ENCODE peak calls at places on chromosome 9, in five cellular contexts. C is stomach, R is A549, O is heart left ventricle, X is brain microvascular endothelial cell. K is an unnamed sample.
A peak's percentile ranks its signal among the peaks of the same experiment; 100 is the strongest.

GRCh38 chr9:95101326-95101725 is 216.2 kb downstream of the FANCC start:
- DNase-seq in C (no peak), R (no peak), O (no peak), X (no peak), K (no peak)

GRCh38 chr9:33440609-33441008 is 6.8 kb downstream of the AQP3 start:
- DNase-seq in C (no peak), R (no peak), O (no peak), X (no peak), K (no peak)

GRCh38 chr9:131274674-131275331 is 1.5 kb downstream of the FAM78A start:
- DNase-seq in C (no peak), R (no peak), O (peak; percentile 76), X (no peak), K (no peak)

GRCh38 chr9:121510766-121511555 is 11.3 kb upstream of the GGTA1 start:
- DNase-seq in C (no peak), R (no peak), O (peak; percentile 41), X (no peak), K (no peak)

GRCh38 chr9:99361827-99362226 is 139.7 kb downstream of the SEC61B start:
- DNase-seq in C (no peak), R (no peak), O (no peak), X (no peak), K (no peak)

GRCh38 chr9:136326061-136326776 is 1.1 kb upstream of the GPSM1 start:
- DNase-seq in C (no peak), R (no peak), O (no peak), X (peak; percentile 34), K (peak; percentile 87)

GRCh38 chr9:18185196-18185595 is 288.8 kb upstream of the ADAMTSL1 start:
- DNase-seq in C (no peak), R (no peak), O (no peak), X (no peak), K (no peak)

GRCh38 chr9:69542942-69543704 is 129.0 kb downstream of the APBA1 start:
- DNase-seq in C (no peak), R (no peak), O (peak; percentile 29), X (no peak), K (no peak)

GRCh38 chr9:95505676-95506437 is 10.9 kb downstream of the PTCH1 start:
- DNase-seq in C (peak; percentile 59), R (peak; percentile 42), O (peak; percentile 65), X (no peak), K (no peak)

GRCh38 chr9:78921341-78921740 is 624.4 kb downstream of the PSAT1 start:
- DNase-seq in C (no peak), R (no peak), O (no peak), X (peak; percentile 18), K (no peak)

GRCh38 chr9:136198605-136199083 is 6.3 kb downstream of the LHX3 start:
- DNase-seq in C (no peak), R (no peak), O (no peak), X (no peak), K (no peak)

GRCh38 chr9:111851536-111851935 is 45.1 kb upstream of the UGCG start:
- DNase-seq in C (no peak), R (peak; percentile 50), O (no peak), X (peak; percentile 22), K (no peak)

GRCh38 chr9:119639287-119639955 is 270.2 kb upstream of the BRINP1 start:
- DNase-seq in C (no peak), R (no peak), O (no peak), X (no peak), K (no peak)

GRCh38 chr9:112360047-112360804 is 19.7 kb upstream of the HSDL2 start:
- DNase-seq in C (no peak), R (no peak), O (no peak), X (no peak), K (no peak)

GRCh38 chr9:124658165-124659017 is 112.7 kb downstream of the NR6A1 start:
- DNase-seq in C (peak; percentile 59), R (peak; percentile 95), O (peak; percentile 82), X (peak; percentile 98), K (peak; percentile 88)

GRCh38 chr9:20264896-20265295 is 357.4 kb downstream of the MLLT3 start:
- DNase-seq in C (no peak), R (no peak), O (no peak), X (no peak), K (no peak)

GRCh38 chr9:99474186-99474585 is 252.1 kb downstream of the SEC61B start:
- DNase-seq in C (no peak), R (no peak), O (peak; percentile 47), X (no peak), K (no peak)

GRCh38 chr9:121779381-121780117 is 128.1 kb downstream of the DAB2IP start:
- DNase-seq in C (no peak), R (no peak), O (peak; percentile 54), X (peak; percentile 72), K (no peak)

GRCh38 chr9:107487521-107488399 is 1.8 kb downstream of the KLF4 start:
- DNase-seq in C (peak; percentile 68), R (peak; percentile 33), O (peak; percentile 43), X (no peak), K (no peak)

GRCh38 chr9:131418143-131419028 is 24.5 kb downstream of the PRRC2B start:
- DNase-seq in C (peak; percentile 70), R (no peak), O (no peak), X (no peak), K (no peak)

GRCh38 chr9:1639166-1639565 is 376.0 kb upstream of the SMARCA2 start:
- DNase-seq in C (no peak), R (no peak), O (no peak), X (no peak), K (no peak)

GRCh38 chr9:5718296-5719032 is 89.6 kb downstream of the RIC1 start:
- DNase-seq in C (no peak), R (no peak), O (no peak), X (no peak), K (no peak)

GRCh38 chr9:136053757-136054142 is 41.3 kb downstream of the NACC2 start:
- DNase-seq in C (no peak), R (no peak), O (no peak), X (no peak), K (no peak)

GRCh38 chr9:121286973-121287721 is 19.2 kb downstream of the GSN start:
- DNase-seq in C (peak; percentile 85), R (peak; percentile 97), O (peak; percentile 87), X (peak; percentile 90), K (peak; percentile 83)

GRCh38 chr9:87667164-87667738 is 58.7 kb upstream of the CTSL start:
- DNase-seq in C (no peak), R (peak; percentile 51), O (no peak), X (no peak), K (no peak)
- TF ChIP-seq CTCF in C (no peak), R (peak; percentile 23), O (no peak), X (peak; percentile 29), K (no peak)

GRCh38 chr9:76463211-76463610 is 4.2 kb downstream of the GCNT1 start:
- DNase-seq in C (no peak), R (no peak), O (no peak), X (no peak), K (no peak)

GRCh38 chr9:76456202-76456926 is 2.6 kb upstream of the GCNT1 start:
- DNase-seq in C (peak; percentile 86), R (no peak), O (no peak), X (peak; percentile 50), K (no peak)

GRCh38 chr9:76464706-76465105 is 5.7 kb downstream of the GCNT1 start:
- DNase-seq in C (no peak), R (no peak), O (no peak), X (no peak), K (no peak)

GRCh38 chr9:76458903-76459690 is at the start of gene GCNT1:
- DNase-seq in C (peak; percentile 96), R (peak; percentile 88), O (peak; percentile 84), X (peak; percentile 51), K (no peak)

DNA sequence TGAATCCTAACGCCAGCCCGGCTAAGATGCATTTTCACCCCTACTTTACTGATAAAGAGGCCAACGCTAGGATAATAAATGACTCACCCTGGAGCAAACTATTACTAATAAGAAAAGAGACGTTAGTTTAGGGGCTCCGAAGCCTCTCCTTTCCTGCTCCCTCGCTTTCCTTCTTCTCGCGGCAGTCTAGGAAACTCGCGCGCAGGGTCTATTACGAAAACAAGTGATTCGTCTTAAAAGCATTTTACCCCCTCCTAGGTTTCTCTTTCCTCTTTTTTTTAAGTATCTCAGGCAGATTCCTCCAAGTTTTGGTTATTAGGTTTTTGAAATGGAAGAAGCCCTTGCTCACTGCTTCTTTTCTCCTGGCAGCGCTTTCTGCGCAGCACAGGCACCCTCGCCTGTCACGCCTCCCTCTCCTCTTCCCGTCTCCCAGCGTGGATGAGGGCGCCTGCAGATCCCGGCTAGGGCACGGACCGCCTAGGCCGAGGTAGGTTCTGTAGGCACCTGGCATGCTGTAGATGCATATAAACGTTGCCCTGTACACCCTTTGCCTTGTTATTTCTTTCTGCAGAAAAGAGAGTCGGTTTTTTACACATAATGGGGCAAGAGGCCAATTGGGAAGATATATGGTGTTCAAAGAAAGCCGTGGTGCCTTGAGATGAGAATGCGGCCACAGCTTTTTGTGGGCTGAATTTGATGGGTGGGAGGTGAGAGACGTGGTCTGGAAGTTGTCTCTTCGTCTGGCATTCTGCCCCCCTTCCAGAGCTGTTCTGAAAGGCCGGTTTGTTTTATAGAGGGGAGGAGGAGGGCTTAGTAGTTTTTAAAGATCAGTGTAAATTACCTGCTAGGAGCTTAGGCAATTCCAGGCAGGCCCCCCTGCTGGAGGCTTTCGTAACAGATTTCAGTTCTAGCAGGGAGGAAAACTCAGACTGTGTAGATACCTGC is 981 bp downstream of the GCNT1 start:
- DNase-seq in C (peak; percentile 58), R (peak; percentile 33), O (peak; percentile 32), X (peak; percentile 55), K (no peak)
- TF ChIP-seq CTCF in C (no peak), R (no peak), O (no peak), X (peak; percentile 64), K (peak; percentile 14)

GRCh38 chr9:93118863-93119702 is 15.0 kb downstream of the NINJ1 start:
- DNase-seq in C (no peak), R (no peak), O (no peak), X (no peak), K (no peak)

GRCh38 chr9:93119703-93119952 is 14.4 kb downstream of the NINJ1 start:
- DNase-seq in C (no peak), R (no peak), O (no peak), X (no peak), K (no peak)

GRCh38 chr9:93121316-93122241 is 12.5 kb downstream of the NINJ1 start:
- DNase-seq in C (no peak), R (no peak), O (no peak), X (no peak), K (no peak)

GRCh38 chr9:93120846-93121315 is 13.2 kb downstream of the NINJ1 start:
- DNase-seq in C (no peak), R (no peak), O (no peak), X (no peak), K (no peak)

GRCh38 chr9:93119953-93120845 is 13.9 kb downstream of the NINJ1 start:
- DNase-seq in C (peak; percentile 96), R (peak; percentile 89), O (peak; percentile 91), X (peak; percentile 87), K (peak; percentile 93)
- TF ChIP-seq CTCF in C (no peak), R (no peak), O (peak; percentile 49), X (peak; percentile 68), K (peak; percentile 49)

DNA sequence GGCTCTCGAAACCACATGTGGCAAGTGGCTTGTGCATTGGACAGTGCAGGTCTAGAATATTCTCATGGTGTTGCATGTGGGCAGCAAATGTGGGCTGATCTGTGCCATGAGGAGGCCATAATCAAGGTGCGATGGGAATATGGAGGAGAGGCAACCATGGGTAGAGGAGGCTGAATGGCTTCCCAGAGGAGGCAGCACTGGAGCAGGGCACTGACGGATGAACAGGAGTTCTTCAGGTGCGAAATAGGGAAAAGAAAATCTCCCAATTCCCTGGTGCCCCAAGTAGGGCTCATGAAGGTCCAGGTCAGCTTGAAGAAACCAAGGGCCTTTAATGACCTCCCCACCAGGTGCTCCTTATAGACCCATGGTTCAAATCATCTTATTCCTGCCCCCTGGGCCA is 126.5 kb downstream of the RXRA start:
- DNase-seq in C (no peak), R (no peak), O (no peak), X (no peak), K (no peak)
- TF ChIP-seq CTCF in C (no peak), R (no peak), O (no peak), X (no peak), K (no peak)

K was measured in AG09319.